ENCODE peak calls at places on chromosomes 7 and 10, in five cellular contexts. O is HCT116, A is A549, H is GM23338, Q is GM12878. I is an unnamed sample.

GRCh38 chr10:43160067-43160918 is 22.0 kb downstream of the CSGALNACT2 start:
- DNase-seq in O (no peak), A (no peak), H (no peak), Q (no peak), I (no peak)

GRCh38 chr7:1046722-1047679 is 2.7 kb downstream of the GPR146 start:
- DNase-seq in O (no peak), A (no peak), H (no peak), Q (no peak), I (no peak)

GRCh38 chr10:10527861-10528562 is 489.7 kb upstream of the CELF2 start:
- DNase-seq in O (no peak), A (no peak), H (peak), Q (no peak), I (no peak)

GRCh38 chr7:85508642-85509429 is 322.0 kb upstream of the SEMA3D start:
- DNase-seq in O (no peak), A (no peak), H (no peak), Q (no peak), I (no peak)

GRCh38 chr7:150717821-150718420 is 1.5 kb downstream of the GIMAP1 start:
- DNase-seq in O (no peak), A (no peak), H (no peak), Q (no peak), I (no peak)

GRCh38 chr7:18151419-18151818 is 123.8 kb upstream of the PRPS1L1 start:
- DNase-seq in O (no peak), A (peak), H (no peak), Q (no peak), I (no peak)

GRCh38 chr10:121926669-121927360 is 1.0 kb downstream of the ATE1 start:
- DNase-seq in O (no peak), A (peak), H (peak), Q (no peak), I (no peak)

GRCh38 chr10:116879817-116880216 is 30.5 kb downstream of the ENO4 start:
- DNase-seq in O (no peak), A (no peak), H (no peak), Q (no peak), I (no peak)

GRCh38 chr7:87391020-87391701 is 45.7 kb downstream of the CROT start:
- DNase-seq in O (no peak), A (no peak), H (no peak), Q (no peak), I (no peak)

GRCh38 chr10:78506614-78507013 is 473.0 kb downstream of the RPS24 start:
- DNase-seq in O (no peak), A (no peak), H (no peak), Q (no peak), I (no peak)

GRCh38 chr7:43647314-43647691 is 64.4 kb downstream of the STK17A start:
- DNase-seq in O (no peak), A (no peak), H (peak), Q (no peak), I (no peak)

GRCh38 chr7:152894295-152895170 is 135.0 kb downstream of the ACTR3B start:
- DNase-seq in O (no peak), A (peak), H (peak), Q (no peak), I (peak)

GRCh38 chr10:111207525-111207924 is 130.7 kb downstream of the ADRA2A start:
- DNase-seq in O (no peak), A (no peak), H (peak), Q (no peak), I (no peak)

GRCh38 chr10:74825033-74825370 is 1.4 kb upstream of the KAT6B start:
- DNase-seq in O (no peak), A (no peak), H (peak), Q (no peak), I (no peak)

GRCh38 chr10:27446091-27446918 is 57.8 kb upstream of the RAB18 start:
- DNase-seq in O (peak), A (peak), H (peak), Q (no peak), I (peak)

GRCh38 chr7:142487124-142487523 is 229.3 kb upstream of the PRSS58 start:
- DNase-seq in O (no peak), A (no peak), H (no peak), Q (no peak), I (no peak)

GRCh38 chr7:112383671-112384417 is 66.4 kb upstream of the IFRD1 start:
- DNase-seq in O (no peak), A (no peak), H (peak), Q (no peak), I (no peak)

GRCh38 chr7:132034748-132035416 is 478.5 kb upstream of the PODXL start:
- DNase-seq in O (no peak), A (no peak), H (no peak), Q (no peak), I (no peak)

DNA sequence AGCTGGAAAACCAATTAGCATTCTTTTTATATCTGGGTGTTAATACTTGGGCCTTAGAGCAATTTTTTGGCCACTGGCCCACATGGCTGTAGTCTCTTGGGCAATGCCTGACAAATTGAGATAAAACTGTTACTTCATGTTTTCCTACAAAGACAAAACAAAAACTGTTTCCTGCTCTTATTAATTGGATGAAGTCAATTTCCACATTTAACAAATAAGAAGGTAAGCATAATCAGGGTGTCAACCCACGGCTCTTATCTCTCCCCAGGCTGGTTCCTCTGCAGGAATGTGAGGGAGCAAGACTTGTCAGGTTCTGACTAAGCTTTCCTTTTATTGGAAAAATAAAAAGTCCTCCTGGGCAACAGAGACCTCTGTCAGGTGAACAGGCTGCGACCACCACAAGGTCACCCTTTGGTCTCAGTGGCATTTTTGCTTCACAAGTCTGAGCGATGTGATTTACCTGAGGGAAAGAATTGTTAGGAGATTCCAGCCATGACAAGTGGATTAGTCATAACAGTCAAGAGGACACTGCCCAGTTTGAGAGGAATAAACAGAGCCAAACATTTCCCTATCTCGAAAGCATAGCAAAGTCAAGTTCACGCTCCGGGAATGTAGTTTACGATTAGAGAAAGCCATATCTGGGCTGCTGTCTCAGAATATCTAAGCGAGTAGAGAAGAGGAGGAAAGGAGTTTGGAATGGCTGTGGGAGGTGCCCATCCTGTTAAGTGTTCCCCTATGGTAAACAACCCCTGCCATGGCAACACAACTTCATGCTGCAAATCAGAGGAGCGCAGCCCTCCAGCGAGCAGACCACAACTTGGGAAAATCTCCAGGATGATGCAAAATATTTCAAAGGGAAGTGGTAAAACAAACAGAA is 144.4 kb downstream of the TES start:
- DNase-seq in O (peak), A (peak), H (peak), Q (no peak), I (peak)
- TF ChIP-seq REST in O (no peak), A (no peak), H (no peak), Q (no peak), I (no peak)

GRCh38 chr10:87845624-87846377 is 17.5 kb downstream of the KLLN start:
- DNase-seq in O (peak), A (peak), H (no peak), Q (no peak), I (no peak)
- TF ChIP-seq REST in O (no peak), A (no peak), H (no peak), Q (no peak), I (no peak)

DNA sequence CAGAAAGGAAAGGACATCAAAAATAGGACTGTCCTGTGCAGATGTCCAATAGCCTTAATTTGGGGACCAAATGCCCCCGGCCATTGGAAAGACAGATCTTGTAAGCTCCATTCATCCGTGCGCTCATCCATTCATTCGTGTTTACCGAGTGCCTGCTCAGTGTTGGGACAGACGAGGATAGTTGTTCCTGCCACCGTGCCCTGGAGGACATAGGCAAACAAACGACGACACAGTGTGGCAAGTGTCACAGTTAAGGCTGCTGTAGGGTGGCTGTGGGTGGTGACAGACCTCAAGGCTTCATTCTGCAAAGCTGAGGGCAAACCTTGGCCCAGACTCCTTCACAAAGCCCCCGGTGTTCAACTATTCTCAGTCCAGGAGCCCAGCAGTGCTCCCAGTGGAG is 27.6 kb downstream of the MKI67 start:
- DNase-seq in O (no peak), A (no peak), H (no peak), Q (no peak), I (no peak)
- TF ChIP-seq REST in O (no peak), A (no peak), H (no peak), Q (no peak), I (no peak)

GRCh38 chr7:124489925-124490324 is 275.7 kb downstream of the GPR37 start:
- DNase-seq in O (no peak), A (peak), H (peak), Q (no peak), I (peak)
- TF ChIP-seq REST in O (no peak), A (no peak), H (no peak), Q (no peak), I (no peak)

DNA sequence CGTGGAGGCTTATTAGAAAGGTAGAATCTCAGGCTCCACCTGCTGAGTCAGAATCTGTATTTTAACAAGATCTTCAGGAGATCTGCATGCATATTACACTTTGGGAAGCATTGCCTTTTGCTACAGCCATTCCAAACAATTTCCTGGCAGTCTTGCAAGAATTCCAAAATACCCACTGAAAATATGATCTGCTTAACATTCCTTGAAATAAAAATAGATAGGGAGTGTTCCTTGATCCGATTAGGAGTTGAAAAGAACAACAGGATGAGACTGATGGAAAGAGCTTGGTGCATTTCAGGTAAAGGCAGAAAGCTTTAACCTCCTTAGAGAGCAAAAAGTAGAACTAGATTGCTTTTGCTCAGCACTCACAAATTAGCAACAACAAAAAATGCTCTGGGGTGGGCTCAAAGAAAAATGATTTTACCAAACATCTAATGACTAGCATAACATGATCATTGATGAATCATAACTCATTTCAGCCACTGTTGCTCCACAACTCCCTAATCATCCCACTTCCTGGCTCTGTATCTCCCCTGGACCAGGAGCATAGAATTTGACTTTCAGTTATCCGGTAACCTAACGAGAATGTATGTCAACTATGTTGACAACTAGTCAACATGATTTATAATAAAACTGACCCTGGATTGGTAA is 115.2 kb downstream of the RNLS start:
- DNase-seq in O (no peak), A (no peak), H (no peak), Q (no peak), I (no peak)
- TF ChIP-seq REST in O (no peak), A (no peak), H (no peak), Q (no peak), I (no peak)

DNA sequence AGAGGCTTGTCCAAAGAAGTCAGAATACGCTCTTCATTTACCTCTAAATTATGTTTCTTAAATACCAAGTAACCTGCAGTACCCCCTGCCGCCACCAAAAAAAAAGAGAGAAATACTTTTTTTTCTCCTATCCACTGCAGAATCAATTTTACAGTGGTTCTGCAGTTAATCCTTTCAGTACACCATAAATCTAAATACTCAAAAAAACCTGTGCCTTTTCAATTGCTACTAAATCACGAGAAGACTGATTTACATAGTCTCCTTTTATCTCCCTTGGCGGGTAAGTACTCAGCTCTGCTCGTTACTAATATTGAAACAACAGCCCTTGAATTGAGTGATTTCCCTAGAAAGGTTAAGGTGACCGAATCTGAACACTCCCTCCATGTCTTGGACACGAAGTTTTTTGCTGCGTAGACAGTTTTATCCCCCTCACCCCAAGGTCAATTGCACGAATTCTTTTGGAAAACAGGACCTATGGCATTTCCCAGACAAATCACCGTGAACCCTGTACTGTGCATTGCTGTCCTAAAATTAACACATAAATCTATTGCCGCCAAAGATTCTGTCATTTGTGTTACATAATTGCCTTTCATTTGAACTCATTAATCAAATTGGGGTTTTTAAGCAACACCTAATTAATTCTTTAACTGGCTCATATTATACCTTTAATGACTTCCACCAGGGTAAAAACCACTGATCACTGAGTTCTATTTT is 517 bp upstream of the VIM start:
- DNase-seq in O (no peak), A (peak), H (peak), Q (peak), I (no peak)
- TF ChIP-seq REST in O (no peak), A (no peak), H (no peak), Q (no peak), I (no peak)

DNA sequence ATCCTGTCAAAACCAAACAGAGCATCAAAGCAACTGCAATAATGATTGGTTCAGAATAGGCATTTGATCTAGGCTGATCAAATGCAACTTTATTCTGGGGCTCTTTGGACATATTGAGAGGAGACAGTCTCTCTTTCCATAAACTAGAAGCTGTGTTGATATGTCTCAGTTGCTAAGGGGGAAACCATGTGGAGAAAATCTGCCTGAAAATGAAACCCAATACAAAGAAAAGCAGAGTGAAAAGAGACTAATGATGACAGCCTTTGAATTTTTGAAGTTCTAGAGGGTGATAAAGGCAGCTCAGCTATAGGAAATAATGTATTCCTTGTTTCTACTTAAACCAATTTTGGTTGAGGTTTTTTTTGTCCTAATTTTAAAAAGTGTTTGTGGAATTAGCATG is 941.8 kb upstream of the POT1 start:
- DNase-seq in O (no peak), A (no peak), H (no peak), Q (no peak), I (no peak)
- TF ChIP-seq REST in O (no peak), A (no peak), H (no peak), Q (no peak), I (no peak)

DNA sequence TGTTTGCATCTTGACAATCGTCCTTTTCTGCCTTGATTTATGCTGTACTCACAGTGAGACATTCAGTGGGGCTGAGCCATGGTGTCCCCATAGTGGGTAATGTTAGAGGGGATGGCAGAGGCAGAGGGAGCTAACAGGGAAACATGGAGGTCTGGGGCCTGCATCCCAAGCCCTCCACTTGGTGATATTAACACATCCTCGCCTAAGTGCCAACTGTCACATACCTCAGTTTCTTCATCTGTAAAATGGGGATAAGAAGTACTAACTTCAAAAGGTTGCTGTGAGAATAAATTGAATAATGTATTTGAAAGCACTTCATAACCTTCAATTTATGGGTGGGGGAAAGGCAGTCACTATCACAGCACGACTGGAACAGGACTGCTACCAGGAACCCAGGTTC is 27.8 kb downstream of the RPP38 start:
- DNase-seq in O (no peak), A (no peak), H (no peak), Q (no peak), I (no peak)
- TF ChIP-seq REST in O (no peak), A (no peak), H (no peak), Q (no peak), I (no peak)

I was measured in HepG2.